ENCODE peak calls at places on chromosomes 4 and X, in eight cellular contexts. W is choroid plexus epithelial cell, T is tibial nerve, R is GM12865, E is upper lobe of right lung, C is pancreas, J is stomach, G is AG09309. Y is an unnamed sample.

GRCh38 chrX:40314070-40314469 is 216.3 kb upstream of the BCOR start:
- DNase-seq in C (no peak), J (no peak), G (no peak), R (peak), W (no peak), T (no peak), E (no peak), Y (no peak)

GRCh38 chr4:166941629-166942028 is 292.7 kb downstream of the SPOCK3 start:
- DNase-seq in R (peak), W (peak), E (no peak), T (no peak), C (no peak), J (no peak), G (no peak), Y (peak)

GRCh38 chr4:169810325-169811323 is 52.9 kb upstream of the HPF1 start:
- DNase-seq in J (no peak), T (no peak), W (peak), C (no peak), E (no peak), R (peak), G (peak), Y (peak)

GRCh38 chrX:37975421-37975820 is 30.9 kb upstream of the SYTL5 start:
- DNase-seq in J (no peak), T (no peak), R (no peak), W (peak), C (no peak), E (no peak), G (no peak), Y (no peak)

GRCh38 chr4:2472187-2472586 is 3.3 kb downstream of the RNF4 start:
- DNase-seq in T (no peak), C (no peak), J (no peak), W (peak), R (no peak), E (no peak), G (no peak), Y (peak)

GRCh38 chrX:111395132-111395531 is 16.9 kb downstream of the DCX start:
- DNase-seq in J (no peak), G (no peak), C (no peak), R (no peak), T (no peak), E (no peak), W (no peak), Y (no peak)

GRCh38 chrX:129318375-129318774 is 204.9 kb downstream of the SMARCA1 start:
- DNase-seq in E (no peak), J (no peak), R (peak), W (peak), T (no peak), C (no peak), G (peak), Y (peak)

GRCh38 chr4:21248336-21248735 is 548.1 kb downstream of the PACRGL start:
- DNase-seq in J (no peak), W (no peak), T (no peak), E (no peak), G (no peak), C (no peak), R (no peak), Y (no peak)

GRCh38 chr4:153427363-153428071 is 38.6 kb upstream of the TMEM131L start:
- DNase-seq in T (no peak), R (no peak), G (peak), C (no peak), W (peak), J (no peak), E (no peak), Y (peak)

GRCh38 chr4:36224969-36225903 is 19.1 kb downstream of the ARAP2 start:
- DNase-seq in T (no peak), C (no peak), J (no peak), G (no peak), R (no peak), E (no peak), W (no peak), Y (no peak)

GRCh38 chrX:19882066-19882775 is 5.2 kb downstream of the SH3KBP1 start:
- DNase-seq in E (no peak), W (no peak), T (no peak), G (no peak), J (no peak), R (no peak), C (no peak), Y (no peak)

GRCh38 chrX:116435597-116435996 is 809 bp upstream of the SLC6A14 start:
- DNase-seq in J (no peak), C (no peak), W (no peak), G (no peak), E (no peak), R (no peak), T (no peak), Y (no peak)

GRCh38 chr4:22129454-22130075 is 181.0 kb upstream of the KCNIP4 start:
- DNase-seq in C (no peak), T (no peak), G (peak), J (no peak), R (peak), E (no peak), W (peak), Y (peak)

GRCh38 chrX:23478056-23478455 is 143.4 kb downstream of the PTCHD1 start:
- DNase-seq in W (peak), R (no peak), G (no peak), T (no peak), C (no peak), E (no peak), J (no peak), Y (peak)

GRCh38 chrX:108036298-108036973 is 8.4 kb upstream of the VSIG1 start:
- DNase-seq in J (no peak), R (no peak), G (no peak), T (no peak), C (no peak), E (no peak), W (peak), Y (peak)

GRCh38 chr4:26034849-26035248 is 120.8 kb downstream of the SMIM20 start:
- DNase-seq in G (no peak), T (no peak), R (peak), E (no peak), J (no peak), W (no peak), C (no peak), Y (no peak)

GRCh38 chr4:141140271-141141205 is 7.3 kb upstream of the RNF150 start:
- DNase-seq in G (no peak), T (no peak), C (no peak), W (no peak), J (no peak), E (no peak), R (no peak), Y (no peak)

GRCh38 chr4:124000233-124000632 is 603.6 kb downstream of the SPRY1 start:
- DNase-seq in C (no peak), J (no peak), G (no peak), R (no peak), W (no peak), T (no peak), E (no peak), Y (no peak)

GRCh38 chr4:74006009-74006476 is 7.6 kb upstream of the CXCL5 start:
- DNase-seq in E (no peak), G (no peak), R (no peak), C (no peak), W (peak), J (no peak), T (no peak), Y (peak)

GRCh38 chr4:165381821-165382373 is 3.1 kb downstream of the CPE start:
- DNase-seq in G (no peak), E (no peak), J (no peak), W (no peak), C (no peak), T (no peak), R (no peak), Y (no peak)

GRCh38 chrX:68894142-68894512 is 65.3 kb downstream of the EFNB1 start:
- DNase-seq in R (no peak), W (no peak), C (no peak), E (no peak), J (no peak), G (no peak), T (no peak), Y (no peak)

GRCh38 chr4:4555916-4556315 is 14.1 kb upstream of the STX18 start:
- DNase-seq in T (no peak), C (no peak), W (peak), J (no peak), R (no peak), G (peak), E (no peak), Y (peak)

GRCh38 chr4:139962130-139962684 is 191.8 kb downstream of the MAML3 start:
- DNase-seq in C (no peak), R (no peak), W (no peak), E (no peak), T (no peak), G (no peak), J (no peak), Y (no peak)

GRCh38 chr4:148300877-148301276 is 141.3 kb downstream of the NR3C2 start:
- DNase-seq in W (no peak), E (no peak), R (peak), J (no peak), G (no peak), T (no peak), C (no peak), Y (peak)

GRCh38 chr4:115356176-115356575 is 242.8 kb upstream of the NDST4 start:
- DNase-seq in R (no peak), W (no peak), G (no peak), T (no peak), C (no peak), J (no peak), E (no peak), Y (no peak)

GRCh38 chr4:25943312-25943711 is 29.3 kb downstream of the SMIM20 start:
- DNase-seq in G (no peak), C (no peak), T (no peak), J (no peak), E (no peak), R (no peak), W (no peak), Y (peak)

GRCh38 chrX:102138064-102138463 is 4.2 kb downstream of the TCEAL6 start:
- DNase-seq in T (no peak), C (no peak), G (no peak), E (no peak), R (no peak), W (no peak), J (no peak), Y (no peak)

GRCh38 chr4:144316869-144317268 is 176.4 kb upstream of the GYPA start:
- DNase-seq in G (no peak), C (no peak), W (no peak), T (no peak), J (no peak), R (peak), E (no peak), Y (no peak)

GRCh38 chr4:161931089-161931488 is 232.7 kb downstream of the FSTL5 start:
- DNase-seq in G (no peak), W (no peak), E (no peak), C (no peak), R (no peak), T (no peak), J (no peak), Y (no peak)

GRCh38 chr4:155953151-155954117 is at the start of gene CTSO:
- DNase-seq in C (peak), E (peak), R (peak), J (peak), G (no peak), W (peak), T (peak), Y (peak)

GRCh38 chr4:146051724-146052396 is 113.2 kb upstream of the ZNF827 start:
- DNase-seq in G (peak), C (no peak), E (no peak), J (no peak), W (peak), T (no peak), R (no peak), Y (peak)

GRCh38 chrX:3501833-3502535 is 155.5 kb upstream of the MXRA5 start:
- DNase-seq in C (no peak), R (no peak), W (no peak), E (no peak), T (no peak), J (no peak), G (no peak), Y (peak)

DNA sequence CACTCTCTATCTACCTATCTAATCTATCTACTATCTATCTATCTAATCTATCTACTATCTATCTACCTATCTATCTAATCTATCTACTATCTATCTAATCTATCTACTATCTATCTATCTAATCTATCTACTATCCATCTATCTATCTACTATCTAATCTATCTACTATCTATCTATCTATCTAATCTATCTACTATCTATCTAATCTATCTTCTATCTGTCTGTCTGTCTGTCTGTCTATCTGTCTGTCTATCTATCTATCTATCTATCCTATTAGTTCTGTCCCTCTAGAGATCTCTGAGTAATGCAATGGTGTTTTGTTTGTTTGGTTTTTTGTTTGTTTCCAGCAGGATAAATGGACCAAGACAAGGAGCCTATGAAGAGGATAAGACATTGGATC is 9.4 kb upstream of the ASMTL start:
- DNase-seq in R (no peak), T (no peak), C (no peak), J (no peak), W (no peak), E (no peak), G (no peak), Y (no peak)
- H3K4me3 ChIP-seq in R (no peak), T (no peak), C (no peak), J (no peak), W (no peak), E (no peak), G (no peak), Y (no peak)

GRCh38 chr4:56909083-56909981 is 1.6 kb downstream of the REST start:
- DNase-seq in R (peak), J (peak), G (no peak), T (no peak), C (no peak), E (no peak), W (peak), Y (peak)

GRCh38 chr4:56908206-56909082 is 744 bp downstream of the REST start:
- DNase-seq in G (no peak), W (peak), T (peak), C (peak), J (peak), E (peak), R (peak), Y (peak)

GRCh38 chr4:56907489-56908205 is at the start of gene REST:
- DNase-seq in C (peak), G (no peak), E (peak), J (peak), W (peak), R (peak), T (peak), Y (peak)

GRCh38 chr4:56906534-56906933 is 1.2 kb upstream of the REST start:
- DNase-seq in J (no peak), E (no peak), W (peak), C (no peak), T (no peak), G (no peak), R (no peak), Y (no peak)

DNA sequence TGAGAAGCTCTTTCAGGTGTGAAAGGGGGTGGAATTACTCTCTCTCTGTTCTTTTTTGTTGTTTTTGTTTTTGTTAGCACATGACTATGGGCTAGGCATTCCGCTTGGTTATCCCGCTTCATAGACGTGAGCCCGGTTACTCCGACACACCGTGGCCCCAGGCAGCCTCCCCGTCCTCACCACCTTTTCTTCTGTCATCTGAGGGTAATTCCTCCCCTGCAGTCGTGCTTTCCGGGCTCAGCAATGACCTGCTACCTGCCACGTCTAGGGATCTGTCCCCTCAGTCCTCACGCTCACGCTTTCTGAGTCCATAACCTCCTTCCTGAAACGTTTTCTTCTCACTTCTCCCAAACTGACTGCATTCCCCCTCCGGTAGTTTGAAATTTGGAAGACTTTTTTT is 691 bp upstream of the REST start:
- DNase-seq in G (no peak), W (no peak), C (no peak), E (no peak), T (no peak), R (no peak), J (no peak), Y (no peak)
- H3K4me3 ChIP-seq in G (peak), W (peak), C (peak), E (peak), T (peak), R (peak), J (peak), Y (peak)

GRCh38 chr4:80925293-80925692 is 105.2 kb upstream of the BMP3 start:
- DNase-seq in G (no peak), J (no peak), R (no peak), T (no peak), E (no peak), W (no peak), C (no peak), Y (no peak)
- H3K4me3 ChIP-seq in G (no peak), J (no peak), R (no peak), T (no peak), E (no peak), W (no peak), C (no peak), Y (no peak)

DNA sequence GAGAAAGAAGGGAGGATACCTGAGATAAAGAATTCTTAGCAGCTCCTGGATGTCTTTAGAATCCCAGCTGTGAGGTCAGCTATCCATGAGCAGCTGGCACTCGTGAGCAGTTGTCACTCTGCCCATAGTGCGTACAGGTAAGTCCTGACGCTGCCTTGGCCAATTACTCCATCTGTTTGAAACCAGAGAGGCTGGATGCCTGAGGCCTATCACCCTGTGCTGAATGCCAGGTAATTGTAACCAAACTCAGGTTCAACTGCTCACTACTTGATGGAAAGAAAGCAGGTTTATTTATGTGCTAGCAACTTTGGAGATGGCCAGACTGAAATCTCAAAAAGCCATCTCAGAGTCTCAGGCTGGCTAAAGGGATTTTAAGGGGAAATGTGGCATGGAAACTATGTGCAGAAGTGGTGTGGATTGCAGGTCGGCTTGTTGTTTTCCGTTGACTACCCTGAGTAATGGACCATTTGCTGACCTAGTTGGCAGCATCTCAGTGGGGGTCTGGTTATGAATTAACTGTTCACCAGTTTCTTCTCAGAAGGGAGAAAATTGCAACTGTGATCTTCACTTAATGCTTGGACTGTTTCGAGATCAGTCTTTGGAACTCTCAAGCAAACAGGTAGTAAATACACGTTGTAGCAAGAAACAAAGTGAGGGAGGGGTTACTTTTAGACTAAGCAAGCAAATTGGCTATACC is 1614.0 kb upstream of the PCDH10 start:
- DNase-seq in C (no peak), G (no peak), T (no peak), E (no peak), J (no peak), R (no peak), W (no peak), Y (no peak)
- H3K4me3 ChIP-seq in C (no peak), G (no peak), T (no peak), E (no peak), J (no peak), R (no peak), W (no peak), Y (no peak)

GRCh38 chrX:16852617-16853179 is 17.5 kb downstream of the RBBP7 start:
- DNase-seq in T (no peak), C (no peak), R (peak), J (no peak), E (no peak), W (no peak), G (no peak), Y (no peak)
- H3K4me3 ChIP-seq in T (no peak), C (no peak), R (no peak), J (no peak), E (no peak), W (no peak), G (no peak), Y (no peak)

GRCh38 chrX:6778547-6779231 is 243.8 kb upstream of the VCX3A start:
- DNase-seq in T (no peak), E (no peak), G (no peak), R (no peak), W (no peak), C (no peak), J (no peak), Y (no peak)
- H3K4me3 ChIP-seq in T (no peak), E (no peak), G (no peak), R (no peak), W (no peak), C (peak), J (no peak), Y (no peak)

DNA sequence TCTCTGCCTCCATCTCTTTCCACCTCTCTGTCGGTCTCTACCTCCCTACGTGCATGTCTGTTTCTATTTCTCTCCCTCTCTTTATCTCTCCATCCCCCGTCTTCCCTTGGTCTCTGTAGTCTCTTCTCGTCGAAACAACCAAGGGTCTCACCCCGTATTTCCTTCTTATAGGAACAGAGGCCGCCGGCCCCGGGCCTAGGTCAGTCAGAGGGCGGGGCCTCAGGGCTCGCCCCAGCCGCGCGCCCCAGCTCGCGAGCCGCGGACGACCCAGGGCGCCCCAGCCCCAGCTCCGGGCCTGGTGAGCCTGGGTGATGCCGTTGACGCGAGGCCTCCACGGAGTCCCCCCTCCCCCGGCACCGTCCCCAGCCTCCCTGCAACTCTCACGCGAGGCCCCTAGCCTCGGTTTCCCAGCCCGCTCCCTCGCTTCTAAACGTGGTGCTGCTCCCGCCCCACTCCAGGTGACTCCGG is 6.6 kb downstream of the TIMM17B start:
- DNase-seq in C (peak), J (no peak), E (no peak), R (no peak), T (no peak), G (no peak), W (no peak), Y (no peak)
- H3K4me3 ChIP-seq in C (peak), J (peak), E (peak), R (peak), T (peak), G (peak), W (peak), Y (peak)

DNA sequence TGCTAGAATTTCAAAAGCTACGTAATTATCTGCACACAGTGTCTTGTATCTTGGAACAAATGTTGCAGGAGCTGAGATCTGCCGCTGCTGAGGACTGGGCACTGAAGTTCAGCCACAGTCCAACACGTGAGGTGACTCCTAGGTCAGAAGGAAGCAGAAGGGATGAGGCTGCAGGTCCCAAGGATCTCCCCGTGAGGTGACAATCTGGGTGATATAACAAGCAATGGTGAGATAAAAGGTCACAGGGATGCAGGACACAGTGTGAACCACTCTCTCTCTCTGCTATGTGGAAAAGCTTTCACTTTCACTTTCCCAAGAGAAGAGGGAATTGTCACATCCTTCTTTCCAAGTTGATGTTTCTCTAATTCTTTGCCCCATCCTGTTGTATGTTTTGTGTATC is 1416.0 kb upstream of the TENM3 start:
- DNase-seq in G (peak), J (no peak), E (no peak), C (no peak), R (no peak), W (peak), T (no peak), Y (peak)
- H3K4me3 ChIP-seq in G (peak), J (peak), E (peak), C (no peak), R (no peak), W (peak), T (peak), Y (peak)

Y was measured in fibroblast of mammary gland.